ENCODE peak calls at places on chromosomes 13 and 19, in nine cellular contexts. E is mesothelial cell of epicardium; C is transverse colon; X is iPS-NIHi11; M is stimulated activated CD4-positive, alpha-beta T cell treated with anti-CD3 and anti-CD28 coated beads, Interleukin-1b, Interleukin-23, amount 100 ng/mL, for 1 hour; Y is stimulated activated naive CD8-positive, alpha-beta T cell treated with anti-CD3 and anti-CD28 coated beads, Interleukin-15, Interleukin-2, amounts not matched to agents 100 U/mL and 50 U/mL, for 24 hours; D is non-pigmented ciliary epithelial cell; K is ELR; N is H9. T is an unnamed sample.
A peak's percentile ranks its signal among the peaks of the same experiment; 100 is the strongest.

GRCh38 chr13:50129923-50130685 is 114.9 kb downstream of the KCNRG start:
- DNase-seq in K (peak; percentile 46), E (peak; percentile 51), M (no peak), X (peak; percentile 39), Y (peak; percentile 39), C (peak; percentile 48), N (peak; percentile 64), D (no peak), T (peak; percentile 47)

GRCh38 chr19:51250786-51251452 is at the start of gene SIGLECL1:
- DNase-seq in M (no peak), K (no peak), D (no peak), E (no peak), X (peak; percentile 48), C (no peak), N (peak; percentile 39), Y (no peak), T (no peak)

GRCh38 chr19:932647-933552 is 7.1 kb downstream of the ARID3A start:
- DNase-seq in X (peak; percentile 71), C (peak; percentile 75), K (peak; percentile 95), M (no peak), E (no peak), D (peak; percentile 75), N (peak; percentile 76), Y (peak; percentile 39), T (peak; percentile 73)

GRCh38 chr19:50890422-50891252 is 17.4 kb downstream of the KLK2 start:
- DNase-seq in C (no peak), X (no peak), N (no peak), Y (no peak), M (no peak), K (peak; percentile 45), D (peak; percentile 27), E (no peak), T (no peak)

GRCh38 chr19:11168568-11168967 is 13.0 kb upstream of the SPC24 start:
- DNase-seq in K (peak; percentile 99), Y (no peak), N (no peak), X (no peak), C (no peak), E (no peak), M (no peak), D (peak; percentile 85), T (no peak)

GRCh38 chr13:20125129-20125782 is 35.6 kb downstream of the GJA3 start:
- DNase-seq in Y (no peak), E (no peak), N (peak; percentile 3), C (no peak), M (no peak), K (peak; percentile 61), D (no peak), X (no peak), T (no peak)

GRCh38 chr19:36111200-36111539 is 227 bp downstream of the OVOL3 start:
- DNase-seq in X (no peak), K (no peak), E (no peak), D (no peak), N (no peak), Y (no peak), M (no peak), C (no peak), T (no peak)

GRCh38 chr13:45185286-45185685 is 15.6 kb downstream of the KCTD4 start:
- DNase-seq in C (no peak), D (no peak), Y (no peak), M (no peak), X (no peak), K (no peak), E (no peak), N (no peak), T (no peak)

GRCh38 chr13:110103479-110103878 is 203.5 kb downstream of the COL4A1 start:
- DNase-seq in N (no peak), M (no peak), D (no peak), K (no peak), Y (no peak), E (no peak), C (no peak), X (no peak), T (no peak)

GRCh38 chr13:86563308-86563707 is 764.1 kb upstream of the SLITRK6 start:
- DNase-seq in K (peak; percentile 80), N (no peak), X (no peak), E (no peak), Y (no peak), D (peak; percentile 40), C (no peak), M (no peak), T (no peak)

GRCh38 chr13:106587787-106588186 is 19.9 kb upstream of the ARGLU1 start:
- DNase-seq in Y (no peak), X (no peak), D (no peak), E (no peak), N (no peak), C (no peak), M (no peak), K (no peak), T (no peak)

GRCh38 chr19:34381399-34382251 is 16.6 kb downstream of the GPI start:
- DNase-seq in Y (no peak), X (no peak), K (no peak), M (no peak), N (no peak), E (no peak), C (no peak), D (no peak), T (no peak)

GRCh38 chr13:98476538-98476966 is 100.4 kb downstream of the STK24 start:
- DNase-seq in E (no peak), X (peak; percentile 41), D (peak; percentile 72), K (peak; percentile 98), C (peak; percentile 74), Y (peak; percentile 87), M (peak; percentile 75), N (peak; percentile 77), T (peak; percentile 92)

GRCh38 chr13:108283110-108283509 is 13.6 kb downstream of the TNFSF13B start:
- DNase-seq in M (no peak), E (no peak), K (no peak), X (no peak), D (no peak), Y (no peak), C (no peak), N (no peak), T (no peak)

GRCh38 chr13:85347251-85347650 is 452.0 kb downstream of the SLITRK6 start:
- DNase-seq in Y (no peak), D (peak; percentile 30), E (no peak), M (no peak), K (peak; percentile 7), X (no peak), C (no peak), N (no peak), T (no peak)

GRCh38 chr19:18109363-18109730 is 11.8 kb downstream of the MAST3 start:
- DNase-seq in N (no peak), C (peak; percentile 54), D (no peak), M (no peak), Y (no peak), K (no peak), E (no peak), X (no peak), T (no peak)

GRCh38 chr19:38036707-38037106 is 129.7 kb downstream of the SIPA1L3 start:
- DNase-seq in M (no peak), C (no peak), D (no peak), X (no peak), K (no peak), E (no peak), N (no peak), Y (no peak), T (no peak)

GRCh38 chr19:6730153-6730804 is 7.1 kb downstream of the GPR108 start:
- DNase-seq in D (no peak), E (no peak), M (no peak), N (peak; percentile 98), C (peak; percentile 94), X (peak; percentile 88), K (peak; percentile 36), Y (peak; percentile 73), T (peak; percentile 52)

GRCh38 chr19:47035495-47036232 is 12.8 kb downstream of the TMEM160 start:
- DNase-seq in K (peak; percentile 82), C (peak; percentile 95), M (peak; percentile 90), E (peak; percentile 99), X (peak; percentile 97), N (peak; percentile 93), Y (peak; percentile 98), D (no peak), T (peak; percentile 96)